ENCODE peak calls at places on chromosome 4, in nine cellular contexts. X, K, U, S, W, B, T, R and N are unnamed samples. For H3K27me3, the result is how much of the 10 kb centered on the place peaks cover.

GRCh38 chr4:184061582-184061981 is 156.1 kb downstream of the ENPP6 start:
- DNase-seq in S (no peak), K (no peak), T (no peak), W (no peak), R (no peak), X (no peak), U (no peak), B (peak), N (no peak)

GRCh38 chr4:165079476-165079875 is 25.8 kb downstream of the TRIM75 start:
- DNase-seq in W (no peak), B (no peak), U (no peak), X (peak), K (no peak), R (no peak), T (no peak), S (peak), N (peak)

GRCh38 chr4:37812713-37813112 is 13.8 kb upstream of the PGM2 start:
- DNase-seq in U (no peak), S (no peak), R (no peak), K (peak), W (no peak), X (peak), B (no peak), T (no peak), N (no peak)

GRCh38 chr4:181687116-181687515 is 556.1 kb upstream of the TENM3 start:
- DNase-seq in T (no peak), R (no peak), K (no peak), W (no peak), U (no peak), B (no peak), S (no peak), X (peak), N (no peak)

GRCh38 chr4:16056681-16057400 is 27.0 kb downstream of the PROM1 start:
- DNase-seq in K (peak), B (no peak), T (no peak), W (no peak), U (peak), X (no peak), R (no peak), S (no peak), N (no peak)

GRCh38 chr4:71290074-71290473 is 48.7 kb upstream of the SLC4A4 start:
- DNase-seq in X (peak), U (no peak), W (no peak), S (no peak), B (no peak), K (no peak), R (no peak), T (no peak), N (no peak)

GRCh38 chr4:71411976-71412375 is 73.2 kb downstream of the SLC4A4 start:
- DNase-seq in T (no peak), K (no peak), B (no peak), W (no peak), R (no peak), X (peak), S (no peak), U (no peak), N (no peak)

GRCh38 chr4:117623321-117623720 is 411.0 kb upstream of the NDST3 start:
- DNase-seq in T (no peak), W (no peak), B (no peak), U (no peak), S (no peak), K (peak), R (no peak), X (peak), N (no peak)

GRCh38 chr4:147246096-147246495 is 234.8 kb upstream of the EDNRA start:
- DNase-seq in B (no peak), X (no peak), R (no peak), T (no peak), U (no peak), K (no peak), W (no peak), S (no peak), N (no peak)

GRCh38 chr4:150139297-150139696 is 61.1 kb downstream of the DCLK2 start:
- DNase-seq in U (no peak), R (no peak), X (peak), W (no peak), B (no peak), S (no peak), T (no peak), K (no peak), N (no peak)

GRCh38 chr4:112251044-112251632 is 19.6 kb downstream of the AP1AR start:
- DNase-seq in K (no peak), R (no peak), S (no peak), W (no peak), B (no peak), T (no peak), X (no peak), U (no peak), N (no peak)

GRCh38 chr4:110614173-110614948 is 8.5 kb downstream of the PITX2 start:
- DNase-seq in U (no peak), S (no peak), T (no peak), K (peak), W (no peak), X (no peak), R (peak), B (peak), N (no peak)

GRCh38 chr4:74640111-74640903 is 154.0 kb downstream of the BTC start:
- DNase-seq in U (no peak), S (no peak), X (peak), B (no peak), W (no peak), K (peak), T (no peak), R (no peak), N (no peak)

GRCh38 chr4:83170952-83171399 is 56.4 kb upstream of the PLAC8 start:
- DNase-seq in U (no peak), B (no peak), S (no peak), R (no peak), X (no peak), K (no peak), W (no peak), T (no peak), N (no peak)

GRCh38 chr4:7301126-7301785 is 108.9 kb downstream of the SORCS2 start:
- DNase-seq in S (no peak), R (no peak), T (no peak), U (peak), B (no peak), X (no peak), K (no peak), W (no peak), N (peak)

GRCh38 chr4:25903905-25904747 is 9.9 kb upstream of the SMIM20 start:
- DNase-seq in W (no peak), T (no peak), B (no peak), X (no peak), K (no peak), S (no peak), R (no peak), U (no peak), N (no peak)

GRCh38 chr4:20625460-20625859 is 74.8 kb upstream of the PACRGL start:
- DNase-seq in R (no peak), S (peak), K (no peak), B (no peak), W (peak), T (no peak), U (no peak), X (no peak), N (peak)

GRCh38 chr4:15906024-15906443 is 32.5 kb downstream of the FGFBP1 start:
- DNase-seq in W (no peak), U (no peak), K (peak), R (no peak), B (peak), S (peak), T (no peak), X (peak), N (no peak)

GRCh38 chr4:88751258-88752075 is 53.8 kb upstream of the NAP1L5 start:
- DNase-seq in W (no peak), T (no peak), B (no peak), U (no peak), R (no peak), K (no peak), X (peak), S (no peak), N (no peak)

GRCh38 chr4:6960628-6961027 is 51.0 kb downstream of the TBC1D14 start:
- DNase-seq in B (no peak), K (no peak), R (no peak), U (no peak), W (no peak), X (no peak), S (no peak), T (no peak), N (no peak)

GRCh38 chr4:8205749-8206611 is 6.9 kb downstream of the SH3TC1 start:
- DNase-seq in W (no peak), T (no peak), U (no peak), B (no peak), X (no peak), S (no peak), R (no peak), K (no peak), N (no peak)

GRCh38 chr4:83259586-83259985 is 25.0 kb downstream of the COQ2 start:
- DNase-seq in B (no peak), R (no peak), K (no peak), W (no peak), U (no peak), S (no peak), X (no peak), T (no peak), N (no peak)

GRCh38 chr4:149884046-149884445 is 68.4 kb upstream of the IQCM start:
- DNase-seq in W (no peak), X (peak), U (peak), T (no peak), S (peak), B (no peak), R (no peak), K (no peak), N (peak)

GRCh38 chr4:13461511-13461910 is 22.6 kb downstream of the RAB28 start:
- DNase-seq in X (peak), U (no peak), R (no peak), K (peak), B (no peak), S (no peak), W (no peak), T (no peak), N (no peak)

GRCh38 chr4:182752158-182752910 is 164.9 kb downstream of the DCTD start:
- DNase-seq in X (peak), W (no peak), R (no peak), K (peak), S (no peak), U (no peak), T (no peak), B (peak), N (no peak)

GRCh38 chr4:103370336-103370735 is 172.2 kb upstream of the CENPE start:
- DNase-seq in S (no peak), K (no peak), W (no peak), X (no peak), R (no peak), B (no peak), T (no peak), U (no peak), N (no peak)

GRCh38 chr4:106019771-106020170 is 124.5 kb downstream of the NPNT start:
- DNase-seq in R (no peak), S (no peak), K (peak), X (peak), T (no peak), W (no peak), U (no peak), B (no peak), N (no peak)

GRCh38 chr4:86960557-86960959 is 25.7 kb downstream of the AFF1 start:
- DNase-seq in U (no peak), W (no peak), R (peak), T (no peak), K (peak), X (peak), B (no peak), S (no peak), N (no peak)

GRCh38 chr4:183834252-183834651 is 70.9 kb upstream of the STOX2 start:
- DNase-seq in U (no peak), X (no peak), R (no peak), B (no peak), W (no peak), S (no peak), T (no peak), K (no peak), N (no peak)

GRCh38 chr4:53813991-53814390 is 222.7 kb upstream of the LNX1 start:
- DNase-seq in W (no peak), X (no peak), T (no peak), R (no peak), B (no peak), S (no peak), K (no peak), U (no peak), N (no peak)

GRCh38 chr4:47122592-47123291 is 91.4 kb downstream of the GABRB1 start:
- DNase-seq in X (peak), W (peak), B (peak), T (no peak), U (no peak), K (peak), R (peak), S (peak), N (peak)

GRCh38 chr4:12679217-12679616 is 804.9 kb downstream of the RAB28 start:
- DNase-seq in X (no peak), W (no peak), U (no peak), R (no peak), T (no peak), B (peak), K (peak), S (no peak), N (no peak)

GRCh38 chr4:213971-214370 is 89.7 kb downstream of the ZNF718 start:
- DNase-seq in U (no peak), R (no peak), X (no peak), T (no peak), S (no peak), B (peak), K (no peak), W (no peak), N (no peak)

GRCh38 chr4:107666134-107666533 is 53.9 kb downstream of the PAPSS1 start:
- DNase-seq in B (no peak), K (peak), X (peak), U (no peak), S (no peak), W (no peak), R (no peak), T (no peak), N (no peak)

GRCh38 chr4:168076989-168077725 is 15.2 kb upstream of the ANXA10 start:
- DNase-seq in B (peak), R (peak), S (peak), U (no peak), T (no peak), X (peak), W (peak), K (peak), N (peak)

GRCh38 chr4:107616838-107617389 is 103.1 kb downstream of the PAPSS1 start:
- DNase-seq in T (no peak), W (no peak), S (no peak), X (peak), R (no peak), B (no peak), K (no peak), U (no peak), N (no peak)

GRCh38 chr4:185361872-185362271 is 33.9 kb downstream of the LRP2BP start:
- DNase-seq in S (no peak), U (no peak), K (no peak), R (no peak), T (no peak), W (no peak), X (no peak), B (peak), N (no peak)
- H3K27ac ChIP-seq in S (no peak), U (peak), K (no peak), R (no peak), T (no peak), W (no peak), X (no peak), B (peak), N (no peak)

DNA sequence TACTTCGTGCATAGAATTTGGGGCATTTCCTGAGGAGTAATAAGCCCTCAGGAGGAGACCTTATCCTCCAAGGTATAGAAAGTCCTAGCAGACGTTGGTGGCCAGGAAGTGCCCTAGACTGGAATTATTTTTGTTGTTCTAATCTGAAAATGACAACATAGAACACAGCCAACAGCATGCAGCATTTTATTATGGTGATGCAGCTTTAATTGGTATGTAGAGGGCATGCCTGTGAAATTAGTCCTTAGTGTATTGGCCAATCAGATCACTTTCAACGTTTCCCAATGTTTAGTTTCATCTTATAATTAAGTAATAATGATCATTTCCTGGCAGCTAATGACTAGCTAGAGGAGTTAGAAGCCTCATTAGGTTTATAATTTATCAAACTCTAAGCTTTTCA is 199.2 kb downstream of the SHROOM3 start:
- DNase-seq in S (no peak), U (no peak), X (peak), B (no peak), W (no peak), R (no peak), T (no peak), K (peak), N (no peak)
- H3K4me3 ChIP-seq in S (no peak), U (no peak), X (no peak), B (no peak), W (no peak), R (no peak), T (no peak), K (no peak), N (no peak)

GRCh38 chr4:84483738-84484137 is 15.4 kb downstream of the NKX6-1 start:
- DNase-seq in T (no peak), R (no peak), K (no peak), X (no peak), S (no peak), B (peak), W (no peak), U (no peak), N (no peak)

GRCh38 chr4:84482564-84483563 is 16.2 kb downstream of the NKX6-1 start:
- DNase-seq in B (peak), W (no peak), U (peak), T (no peak), R (no peak), K (no peak), X (no peak), S (peak), N (peak)

GRCh38 chr4:84480082-84480481 is 19.0 kb downstream of the NKX6-1 start:
- DNase-seq in W (no peak), T (no peak), U (no peak), S (no peak), R (no peak), K (no peak), X (no peak), B (peak), N (no peak)

GRCh38 chr4:84481077-84481878 is 17.8 kb downstream of the NKX6-1 start:
- DNase-seq in B (peak), W (no peak), X (no peak), S (no peak), R (no peak), T (no peak), U (no peak), K (no peak), N (no peak)

GRCh38 chr4:84481879-84482245 is 17.2 kb downstream of the NKX6-1 start:
- DNase-seq in R (no peak), S (no peak), B (no peak), T (no peak), X (no peak), W (no peak), U (no peak), K (no peak), N (no peak)
- H3K27me3 ChIP-seq in R (under half), S (half or more), B (half or more), T (half or more), X (under half), W (half or more), U (under half), K (half or more), N (under half)

DNA sequence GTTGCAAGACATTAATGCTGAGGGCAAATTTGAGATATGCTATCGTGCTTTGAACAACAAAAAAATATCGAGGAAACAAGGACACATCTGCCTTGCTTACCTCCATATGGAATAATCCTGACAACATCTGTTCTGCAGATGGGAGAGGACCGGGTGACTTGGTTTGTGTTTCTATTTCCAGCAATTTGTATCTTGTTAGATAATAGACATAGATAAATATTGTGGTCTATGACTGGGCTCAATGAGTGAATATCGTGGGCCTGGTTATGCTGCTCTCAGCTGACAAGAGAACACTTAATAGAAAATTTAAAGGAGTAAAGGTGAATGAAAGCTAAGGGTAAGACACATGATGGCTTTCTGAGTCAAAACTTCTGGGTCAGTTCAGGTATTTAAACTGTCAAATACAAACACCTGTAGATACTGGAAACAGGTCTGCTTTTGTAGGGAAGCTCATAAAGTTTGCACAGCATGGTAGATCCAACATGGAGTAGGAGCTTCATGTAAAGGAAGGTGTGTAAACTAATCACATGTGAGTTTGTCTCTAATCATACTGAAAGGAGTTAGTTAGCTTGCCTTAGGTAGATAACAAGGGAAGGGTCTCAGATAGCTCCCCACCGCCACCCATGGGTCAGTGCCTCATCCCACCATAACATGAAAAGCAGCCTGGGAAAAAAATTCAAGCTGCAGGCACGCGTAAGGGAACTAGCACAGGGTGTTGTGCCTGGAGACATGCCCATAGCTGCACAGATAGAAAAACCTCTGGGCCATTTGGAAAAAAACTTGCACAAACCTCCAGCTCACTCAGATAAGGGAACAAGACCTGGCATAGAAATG is 904.1 kb upstream of the EPHA5 start:
- DNase-seq in B (peak), R (no peak), S (no peak), X (peak), U (no peak), W (no peak), K (peak), T (no peak), N (no peak)
- H3K27ac ChIP-seq in B (no peak), R (no peak), S (no peak), X (no peak), U (no peak), W (no peak), K (peak), T (no peak), N (no peak)

GRCh38 chr4:52711271-52711670 is 40.0 kb downstream of the ERVMER34-1 start:
- DNase-seq in W (no peak), S (peak), U (no peak), B (no peak), X (no peak), K (no peak), T (no peak), R (no peak), N (no peak)

GRCh38 chr4:52712991-52713275 is 38.3 kb downstream of the ERVMER34-1 start:
- DNase-seq in S (no peak), X (no peak), B (no peak), R (no peak), K (no peak), W (peak), U (no peak), T (no peak), N (no peak)

GRCh38 chr4:52712172-52712990 is 38.8 kb downstream of the ERVMER34-1 start:
- DNase-seq in B (peak), R (peak), K (peak), U (peak), S (peak), W (peak), T (peak), X (peak), N (peak)

GRCh38 chr4:52713456-52713937 is 37.7 kb downstream of the ERVMER34-1 start:
- DNase-seq in S (no peak), B (no peak), R (no peak), U (no peak), W (no peak), T (no peak), X (peak), K (peak), N (peak)

GRCh38 chr4:52711834-52712171 is 39.4 kb downstream of the ERVMER34-1 start:
- DNase-seq in W (no peak), T (no peak), X (peak), B (no peak), S (no peak), K (no peak), R (no peak), U (no peak), N (no peak)
- H3K4me3 ChIP-seq in W (peak), T (no peak), X (peak), B (peak), S (peak), K (peak), R (peak), U (no peak), N (peak)